ENCODE peak calls at places on chromosome 10, in ten cellular contexts. C is cerebellar cortex, U is HEK293T, I is Peyer's patch, B is amniotic stem cell, K is tibial nerve, Q is chondrocyte, S is right cardiac atrium, P is H54, Z is EL. O is an unnamed sample.

GRCh38 chr10:50407077-50407801 is 155.9 kb upstream of the ASAH2 start:
- DNase-seq in C (no peak), I (no peak), Q (no peak), K (no peak), Z (no peak), B (no peak), P (no peak), U (no peak), S (no peak), O (no peak)

GRCh38 chr10:72257051-72257892 is 16.5 kb upstream of the DDIT4 start:
- DNase-seq in I (peak), P (no peak), C (no peak), S (no peak), Q (no peak), B (no peak), Z (no peak), U (no peak), K (no peak), O (no peak)

GRCh38 chr10:4532976-4533375 is 293.0 kb upstream of the AKR1E2 start:
- DNase-seq in Z (no peak), B (no peak), P (no peak), S (no peak), I (no peak), K (no peak), U (no peak), Q (no peak), C (no peak), O (no peak)

GRCh38 chr10:7962592-7962991 is 91.9 kb upstream of the GATA3 start:
- DNase-seq in K (no peak), Z (no peak), I (no peak), P (no peak), Q (no peak), C (no peak), B (no peak), U (no peak), S (no peak), O (no peak)

GRCh38 chr10:36538945-36539586 is 586.3 kb upstream of the ANKRD30A start:
- DNase-seq in P (peak), I (no peak), K (no peak), S (peak), C (no peak), Q (no peak), U (no peak), Z (peak), B (no peak), O (no peak)

GRCh38 chr10:34698979-34699378 is 116.1 kb downstream of the PARD3 start:
- DNase-seq in Q (no peak), C (no peak), U (no peak), P (peak), K (no peak), I (no peak), B (peak), Z (peak), S (no peak), O (no peak)

GRCh38 chr10:86899670-86900276 is 57.6 kb downstream of the MMRN2 start:
- DNase-seq in U (peak), Q (no peak), B (peak), P (no peak), C (peak), S (no peak), I (peak), K (peak), Z (peak), O (no peak)

GRCh38 chr10:127424594-127425264 is 124.4 kb upstream of the NPS start:
- DNase-seq in P (no peak), B (no peak), U (no peak), I (no peak), K (no peak), S (peak), C (no peak), Q (no peak), Z (peak), O (no peak)

GRCh38 chr10:85614566-85614965 is 752.0 kb downstream of the GRID1 start:
- DNase-seq in C (no peak), S (no peak), U (no peak), B (no peak), Z (no peak), K (no peak), Q (no peak), I (no peak), P (no peak), O (no peak)

GRCh38 chr10:102501201-102502028 is 1.1 kb downstream of the ACTR1A start:
- DNase-seq in Z (no peak), Q (no peak), B (no peak), C (no peak), K (no peak), S (no peak), I (no peak), P (no peak), U (no peak), O (no peak)

GRCh38 chr10:17240617-17241016 is 12.6 kb downstream of the VIM start:
- DNase-seq in Z (no peak), I (no peak), B (no peak), P (no peak), K (no peak), C (no peak), Q (no peak), U (no peak), S (no peak), O (no peak)

GRCh38 chr10:944034-944831 is 12.7 kb upstream of the LARP4B start:
- DNase-seq in S (peak), P (peak), K (no peak), B (peak), Q (no peak), Z (peak), C (no peak), I (peak), U (no peak), O (peak)

GRCh38 chr10:50567384-50567783 is 56.4 kb downstream of the SGMS1 start:
- DNase-seq in I (no peak), U (no peak), S (no peak), P (no peak), Z (no peak), Q (no peak), C (peak), B (no peak), K (no peak), O (no peak)

GRCh38 chr10:74063256-74063655 is 65.3 kb downstream of the VCL start:
- DNase-seq in I (no peak), Z (peak), P (no peak), B (no peak), C (no peak), S (no peak), K (no peak), U (no peak), Q (no peak), O (no peak)

GRCh38 chr10:100009283-100009792 is 409 bp downstream of the DNMBP start:
- DNase-seq in C (peak), Z (no peak), K (peak), I (peak), U (peak), B (no peak), P (no peak), S (no peak), Q (no peak), O (no peak)

GRCh38 chr10:31133628-31134302 is 102.1 kb upstream of the ZNF438 start:
- DNase-seq in Z (peak), Q (no peak), C (peak), U (peak), K (peak), I (peak), P (peak), B (peak), S (peak), O (peak)

GRCh38 chr10:60878224-60878623 is 65.8 kb downstream of the RHOBTB1 start:
- DNase-seq in P (no peak), S (no peak), Z (no peak), U (no peak), B (no peak), Q (no peak), K (no peak), I (no peak), C (no peak), O (no peak)

GRCh38 chr10:33459597-33459996 is 125.1 kb upstream of the NRP1 start:
- DNase-seq in K (no peak), P (no peak), U (no peak), C (no peak), S (no peak), Q (no peak), B (no peak), I (no peak), Z (peak), O (no peak)

GRCh38 chr10:110368556-110368955 is 63.8 kb upstream of the SMNDC1 start:
- DNase-seq in I (peak), U (no peak), C (no peak), Z (no peak), Q (no peak), B (no peak), S (no peak), K (no peak), P (no peak), O (no peak)

GRCh38 chr10:99536400-99537254 is 3.9 kb downstream of the NKX2-3 start:
- DNase-seq in K (no peak), Q (no peak), P (no peak), S (no peak), U (no peak), B (no peak), Z (peak), I (no peak), C (no peak), O (no peak)

GRCh38 chr10:89414879-89415821 is 782 bp downstream of the IFIT5 start:
- DNase-seq in U (peak), I (peak), Q (no peak), P (peak), K (peak), B (no peak), C (peak), S (peak), Z (peak), O (peak)

GRCh38 chr10:44051584-44052385 is 333.1 kb downstream of the CXCL12 start:
- DNase-seq in U (no peak), K (no peak), S (no peak), C (no peak), Z (peak), Q (no peak), I (no peak), P (peak), B (no peak), O (no peak)

GRCh38 chr10:73159038-73159648 is 8.7 kb downstream of the ECD start:
- DNase-seq in Z (peak), S (peak), K (peak), U (peak), P (peak), I (peak), B (peak), Q (no peak), C (peak), O (no peak)

GRCh38 chr10:35992107-35992506 is 350.0 kb upstream of the FZD8 start:
- DNase-seq in I (no peak), U (no peak), P (no peak), K (no peak), B (no peak), Z (no peak), S (no peak), C (no peak), Q (no peak), O (no peak)

GRCh38 chr10:116723428-116724281 is 18.7 kb downstream of the HSPA12A start:
- DNase-seq in Q (peak), P (no peak), S (no peak), K (no peak), C (no peak), I (no peak), Z (no peak), B (no peak), U (no peak), O (no peak)

GRCh38 chr10:100742936-100743335 is 2.4 kb upstream of the PAX2 start:
- DNase-seq in U (no peak), I (no peak), P (no peak), B (no peak), K (no peak), Z (no peak), Q (no peak), S (no peak), C (no peak), O (peak)

GRCh38 chr10:78634389-78634815 is 434.4 kb upstream of the ZMIZ1 start:
- DNase-seq in Z (peak), C (peak), U (no peak), Q (no peak), S (no peak), I (no peak), P (peak), B (no peak), K (no peak), O (no peak)

GRCh38 chr10:103197177-103197576 is 4.1 kb upstream of the NT5C2 start:
- DNase-seq in C (peak), K (no peak), Q (no peak), B (no peak), I (peak), S (peak), Z (peak), U (no peak), P (peak), O (no peak)

GRCh38 chr10:43322769-43323168 is 48.7 kb upstream of the FXYD4 start:
- DNase-seq in K (peak), U (no peak), C (peak), Q (peak), B (peak), I (peak), Z (peak), P (peak), S (peak), O (peak)

GRCh38 chr10:18501198-18501597 is 150.2 kb downstream of the NSUN6 start:
- DNase-seq in I (no peak), Z (peak), Q (no peak), P (peak), B (peak), K (no peak), U (no peak), C (peak), S (no peak), O (no peak)

GRCh38 chr10:78894841-78895195 is 173.9 kb upstream of the ZMIZ1 start:
- DNase-seq in I (no peak), Q (no peak), C (no peak), B (no peak), Z (no peak), S (no peak), U (no peak), K (no peak), P (no peak), O (no peak)

GRCh38 chr10:129718548-129719414 is 245.3 kb downstream of the EBF3 start:
- DNase-seq in K (no peak), Z (no peak), Q (no peak), U (no peak), C (no peak), I (peak), S (no peak), P (no peak), B (no peak), O (no peak)